ENCODE peak calls at places on chromosome 21, in five cellular contexts. Q is uterus, O is heart right ventricle, B is stomach, A is left ventricle myocardium inferior. P is an unnamed sample.
A peak's percentile ranks its signal among the peaks of the same experiment; 100 is the strongest.

GRCh38 chr21:45332981-45333582 is 45.4 kb upstream of the POFUT2 start:
- DNase-seq in Q (no peak), B (no peak), O (no peak), A (peak; percentile 10), P (no peak)

GRCh38 chr21:15531986-15532385 is 197.8 kb upstream of the USP25 start:
- DNase-seq in Q (no peak), B (no peak), O (no peak), A (no peak), P (no peak)

GRCh38 chr21:45192332-45192731 is 95.4 kb downstream of the POFUT2 start:
- DNase-seq in O (no peak), A (no peak), Q (no peak), B (no peak), P (no peak)

GRCh38 chr21:15743593-15743992 is 13.8 kb downstream of the USP25 start:
- DNase-seq in O (no peak), B (no peak), Q (no peak), A (no peak), P (no peak)

GRCh38 chr21:45075606-45076244 is 1.3 kb downstream of the ADARB1 start:
- DNase-seq in O (no peak), Q (no peak), A (no peak), B (no peak), P (no peak)

GRCh38 chr21:34221331-34222030 is 142.3 kb upstream of the KCNE2 start:
- DNase-seq in O (no peak), A (no peak), Q (no peak), B (no peak), P (no peak)

GRCh38 chr21:34020005-34020847 is 53.2 kb upstream of the MRPS6 start:
- DNase-seq in A (no peak), Q (no peak), O (no peak), B (no peak), P (no peak)

GRCh38 chr21:32256873-32257620 is 21.8 kb downstream of the MIS18A start:
- DNase-seq in O (peak; percentile 63), A (peak; percentile 54), Q (peak; percentile 84), B (peak; percentile 61), P (peak; percentile 59)

GRCh38 chr21:41090981-41091380 is 77.0 kb upstream of the BACE2 start:
- DNase-seq in O (no peak), Q (no peak), A (no peak), B (no peak), P (no peak)

GRCh38 chr21:36909901-36910561 is 56.4 kb downstream of the HLCS start:
- DNase-seq in O (no peak), A (no peak), B (no peak), Q (no peak), P (no peak)

GRCh38 chr21:33348728-33349127 is 24.0 kb downstream of the IFNAR1 start:
- DNase-seq in B (no peak), O (no peak), Q (no peak), A (no peak), P (no peak)

GRCh38 chr21:39451332-39452206 is at the start of gene SH3BGR:
- DNase-seq in B (no peak), O (peak; percentile 69), A (peak; percentile 73), Q (no peak), P (peak; percentile 53)

GRCh38 chr21:36179145-36179544 is 22.5 kb downstream of the DOP1B start:
- DNase-seq in O (no peak), A (no peak), Q (no peak), B (no peak), P (no peak)

GRCh38 chr21:44706026-44706705 is 5.2 kb downstream of the TSPEAR start:
- DNase-seq in Q (no peak), B (peak; percentile 9), O (no peak), A (no peak), P (no peak)

GRCh38 chr21:32658524-32658923 is 46.3 kb upstream of the CFAP298 start:
- DNase-seq in O (no peak), B (no peak), Q (no peak), A (no peak), P (no peak)

GRCh38 chr21:21415741-21416140 is 417.5 kb downstream of the NCAM2 start:
- DNase-seq in O (no peak), B (no peak), A (no peak), Q (no peak), P (no peak)

GRCh38 chr21:26115346-26115745 is 55.2 kb downstream of the APP start:
- DNase-seq in A (no peak), B (no peak), Q (no peak), O (no peak), P (no peak)

GRCh38 chr21:32562426-32562825 is 22.9 kb downstream of the TCP10L start:
- DNase-seq in O (no peak), Q (peak; percentile 81), B (peak; percentile 43), A (no peak), P (peak; percentile 19)

GRCh38 chr21:25910809-25911208 is 176.0 kb downstream of the GABPA start:
- DNase-seq in A (no peak), B (no peak), Q (no peak), O (no peak), P (no peak)

GRCh38 chr21:36434144-36434543 is 45.8 kb downstream of the CLDN14 start:
- DNase-seq in A (no peak), Q (no peak), O (no peak), B (no peak), P (no peak)

GRCh38 chr21:36543924-36544323 is 64.0 kb upstream of the CLDN14 start:
- DNase-seq in O (no peak), A (no peak), B (no peak), Q (no peak), P (no peak)

GRCh38 chr21:41316641-41317392 is at the start of gene FAM3B:
- DNase-seq in B (peak; percentile 84), O (no peak), A (no peak), Q (no peak), P (no peak)

GRCh38 chr21:31571879-31572278 is 87.6 kb upstream of the SOD1 start:
- DNase-seq in A (no peak), O (no peak), Q (no peak), B (no peak), P (no peak)

GRCh38 chr21:44670642-44671432 is 4.1 kb upstream of the KRTAP12-2 start:
- DNase-seq in O (no peak), B (no peak), A (no peak), Q (no peak), P (no peak)

GRCh38 chr21:16195476-16195875 is 465.7 kb downstream of the USP25 start:
- DNase-seq in O (no peak), Q (no peak), A (no peak), B (no peak), P (no peak)

GRCh38 chr21:33020558-33021100 is 5.1 kb upstream of the OLIG2 start:
- DNase-seq in Q (no peak), A (no peak), O (no peak), B (no peak), P (no peak)

GRCh38 chr21:36355868-36356267 is 29.3 kb upstream of the CHAF1B start:
- DNase-seq in O (no peak), B (no peak), Q (no peak), A (no peak), P (no peak)

GRCh38 chr21:26835027-26835713 is 10.0 kb downstream of the ADAMTS1 start:
- DNase-seq in B (no peak), Q (no peak), A (no peak), O (no peak), P (no peak)

GRCh38 chr21:45347712-45348477 is 57.1 kb upstream of the COL18A1 start:
- DNase-seq in A (no peak), B (no peak), O (peak; percentile 30), Q (no peak), P (no peak)

GRCh38 chr21:17414766-17415165 is 98.1 kb upstream of the CXADR start:
- DNase-seq in B (no peak), Q (no peak), O (no peak), A (no peak), P (no peak)

GRCh38 chr21:34580181-34580700 is 34.7 kb downstream of the RCAN1 start:
- DNase-seq in Q (no peak), A (peak; percentile 80), B (peak; percentile 59), O (peak; percentile 71), P (no peak)

GRCh38 chr21:44836666-44837471 is 19.0 kb upstream of the SUMO3 start:
- DNase-seq in A (no peak), O (no peak), Q (no peak), B (no peak), P (no peak)

GRCh38 chr21:45406801-45407628 is 2.0 kb downstream of the COL18A1 start:
- DNase-seq in A (peak; percentile 14), B (no peak), Q (no peak), O (peak; percentile 16), P (no peak)

GRCh38 chr21:42526379-42526727 is 12.7 kb downstream of the SLC37A1 start:
- DNase-seq in Q (no peak), O (peak; percentile 64), B (peak; percentile 73), A (peak; percentile 39), P (no peak)
- H3K4me3 ChIP-seq in Q (no peak overlapping the region), O (no peak overlapping the region), B (no peak overlapping the region), A (no peak overlapping the region), P (no peak overlapping the region)

DNA sequence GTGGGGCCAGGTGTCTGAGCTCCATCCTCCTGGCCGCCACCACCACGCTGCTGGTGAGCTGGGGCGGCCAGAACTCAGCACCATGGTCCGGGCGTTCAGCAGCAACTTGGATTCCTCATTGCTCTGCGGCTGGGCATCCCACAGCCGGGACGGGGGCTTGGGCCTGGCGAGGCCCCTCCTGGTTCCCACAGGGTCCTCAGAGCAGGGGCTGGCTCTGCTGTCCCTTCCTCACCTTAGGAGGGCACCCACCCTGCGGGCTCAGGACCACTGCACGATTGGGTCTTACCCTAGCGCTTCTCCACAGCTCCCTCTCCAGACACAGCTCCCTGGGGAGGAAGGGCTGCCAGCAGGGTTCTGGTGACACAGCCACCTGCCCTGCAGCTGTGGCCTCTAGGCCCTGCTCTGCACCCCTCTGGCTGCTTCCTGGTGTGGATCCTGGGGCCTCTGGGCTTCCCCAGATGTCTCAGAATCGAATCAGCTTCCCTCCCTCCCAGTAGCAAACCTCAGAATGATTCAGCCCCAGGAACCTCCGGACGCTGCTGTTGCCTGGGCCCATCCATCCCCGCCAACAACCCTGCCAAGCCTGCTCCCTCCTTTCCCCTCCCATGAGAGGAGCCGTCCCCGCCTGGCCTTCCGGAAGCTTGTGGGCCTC is 25.0 kb downstream of the CRYAA start:
- DNase-seq in B (no peak), A (peak; percentile 62), O (peak; percentile 62), Q (no peak), P (no peak)
- H3K4me1 ChIP-seq in B (peaks cover 27% of the 10 kb centered on the region), A (peaks cover 46% of the 10 kb centered on the region), O (peaks cover 34% of the 10 kb centered on the region), Q (no peaks in the 10 kb centered on the region), P (peaks cover 9% of the 10 kb centered on the region)

GRCh38 chr21:46621457-46622182 is 13.9 kb upstream of the PRMT2 start:
- DNase-seq in O (no peak), B (no peak), A (no peak), Q (no peak), P (no peak)
- H3K27ac ChIP-seq in O (peak overlapping the region; percentile 22), B (no peak overlapping the region), A (peak overlapping the region; percentile 55), Q (no peak overlapping the region), P (peak overlapping the region; percentile 68)

GRCh38 chr21:29056538-29057050 is 16.9 kb downstream of the CCT8 start:
- DNase-seq in O (no peak), A (no peak), B (no peak), Q (no peak), P (no peak)
- H3K4me3 ChIP-seq in O (no peak overlapping the region), A (no peak overlapping the region), B (no peak overlapping the region), Q (no peak overlapping the region), P (no peak overlapping the region)

GRCh38 chr21:38301321-38302214 is 44.8 kb downstream of the KCNJ15 start:
- DNase-seq in B (no peak), O (no peak), A (no peak), Q (no peak), P (no peak)
- H3K4me1 ChIP-seq in B (peaks cover 15% of the 10 kb centered on the region), O (peaks cover 8% of the 10 kb centered on the region), A (peaks cover 15% of the 10 kb centered on the region), Q (no peaks in the 10 kb centered on the region), P (peaks cover 33% of the 10 kb centered on the region)

GRCh38 chr21:43603230-43603626 is 56.1 kb downstream of the HSF2BP start:
- DNase-seq in A (no peak), O (no peak), B (no peak), Q (no peak), P (no peak)
- H3K27ac ChIP-seq in A (peak overlapping the region; percentile 21), O (peak overlapping the region; percentile 45), B (no peak overlapping the region), Q (no peak overlapping the region), P (no peak overlapping the region)